ENCODE peak calls at places on chromosomes 16 and 17, in five cellular contexts. V is progenitor cell of endocrine pancreas, T is WTC11, S is NCI-H1092 treated with DMSO at 0.1 percent for 48 hours, N is ACHN. D is an unnamed sample.

GRCh38 chr16:73433493-73434307 is 385.8 kb upstream of the ZFHX3 start:
- DNase-seq in V (peak), T (no peak), S (peak), N (no peak), D (no peak)

GRCh38 chr17:80779961-80780380 is 211.7 kb upstream of the CHMP6 start:
- DNase-seq in V (no peak), T (no peak), S (no peak), N (no peak), D (no peak)

GRCh38 chr17:82444941-82445521 is 5.5 kb downstream of the CYBC1 start:
- DNase-seq in V (no peak), T (no peak), S (no peak), N (no peak), D (no peak)

GRCh38 chr16:86343111-86343642 is 167.2 kb upstream of the FOXF1 start:
- DNase-seq in V (no peak), T (no peak), S (no peak), N (no peak), D (no peak)

GRCh38 chr16:68272501-68273209 is 8.3 kb downstream of the SLC7A6 start:
- DNase-seq in V (no peak), T (no peak), S (no peak), N (no peak), D (no peak)

GRCh38 chr16:13594798-13595197 is 325.2 kb upstream of the ERCC4 start:
- DNase-seq in V (no peak), T (peak), S (no peak), N (no peak), D (peak)

GRCh38 chr17:29084476-29085148 is 41.7 kb downstream of the PIPOX start:
- DNase-seq in V (no peak), T (no peak), S (peak), N (no peak), D (no peak)

GRCh38 chr17:50902768-50903353 is 36.7 kb upstream of the TOB1 start:
- DNase-seq in V (no peak), T (no peak), S (no peak), N (no peak), D (no peak)

GRCh38 chr17:50396261-50397110 is 837 bp downstream of the LRRC59 start:
- DNase-seq in V (no peak), T (no peak), S (no peak), N (peak), D (no peak)

GRCh38 chr17:45144199-45145034 is 3.9 kb upstream of the HEXIM1 start:
- DNase-seq in V (no peak), T (peak), S (no peak), N (no peak), D (no peak)